ENCODE peak calls at places on chromosomes 5 and 9, in six cellular contexts. J, T, Z, L, X and U are unnamed samples.

GRCh38 chr9:120692901-120693573 is 21.2 kb downstream of the MEGF9 start:
- DNase-seq in J (no peak), T (no peak), Z (peak; percentile 81), L (no peak), X (no peak), U (no peak)

GRCh38 chr5:107868994-107869393 is 198.3 kb upstream of the EFNA5 start:
- DNase-seq in J (no peak), T (no peak), Z (no peak), L (no peak), X (no peak), U (no peak)

GRCh38 chr9:92726971-92727715 is 37.5 kb downstream of the BICD2 start:
- DNase-seq in J (peak; percentile 66), T (no peak), Z (peak; percentile 38), L (no peak), X (no peak), U (no peak)

GRCh38 chr9:124008855-124009834 is 2.4 kb upstream of the LHX2 start:
- DNase-seq in J (peak; percentile 50), T (no peak), Z (no peak), L (no peak), X (no peak), U (no peak)

GRCh38 chr5:82421119-82421518 is 143.0 kb upstream of the RPS23 start:
- DNase-seq in J (no peak), T (no peak), Z (peak; percentile 92), L (no peak), X (no peak), U (peak; percentile 23)

GRCh38 chr9:3497406-3497805 is 28.4 kb downstream of the RFX3 start:
- DNase-seq in J (no peak), T (no peak), Z (no peak), L (no peak), X (no peak), U (no peak)

GRCh38 chr9:76531231-76531775 is 72.3 kb downstream of the GCNT1 start:
- DNase-seq in J (no peak), T (no peak), Z (no peak), L (no peak), X (no peak), U (no peak)

GRCh38 chr5:528625-529511 is 4.6 kb upstream of the SLC9A3 start:
- DNase-seq in J (peak; percentile 60), T (no peak), Z (no peak), L (no peak), X (no peak), U (no peak)

GRCh38 chr5:124596595-124597388 is 149.6 kb downstream of the ZNF608 start:
- DNase-seq in J (no peak), T (no peak), Z (peak; percentile 93), L (no peak), X (no peak), U (peak; percentile 98)

GRCh38 chr9:89757776-89758528 is 153.1 kb downstream of the GADD45G start:
- DNase-seq in J (no peak), T (no peak), Z (no peak), L (no peak), X (no peak), U (no peak)

GRCh38 chr5:158194561-158194961 is 335.6 kb upstream of the CLINT1 start:
- DNase-seq in J (no peak), T (no peak), Z (no peak), L (no peak), X (no peak), U (no peak)

GRCh38 chr5:125483609-125484008 is 737.2 kb upstream of the ZNF608 start:
- DNase-seq in J (no peak), T (no peak), Z (no peak), L (no peak), X (no peak), U (no peak)

GRCh38 chr9:126316085-126316655 is 10.5 kb upstream of the MVB12B start:
- DNase-seq in J (no peak), T (no peak), Z (no peak), L (no peak), X (no peak), U (no peak)

GRCh38 chr5:142655339-142656267 is 30.3 kb downstream of the FGF1 start:
- DNase-seq in J (peak; percentile 69), T (peak; percentile 56), Z (peak; percentile 79), L (peak; percentile 63), X (peak; percentile 76), U (peak; percentile 67)

GRCh38 chr5:9168791-9169611 is 376.9 kb downstream of the SEMA5A start:
- DNase-seq in J (no peak), T (no peak), Z (peak; percentile 52), L (no peak), X (no peak), U (peak; percentile 38)

GRCh38 chr9:79145442-79145841 is 426.3 kb upstream of the TLE4 start:
- DNase-seq in J (no peak), T (no peak), Z (no peak), L (no peak), X (no peak), U (no peak)